ENCODE peak calls at places on chromosomes 4 and X, in seven cellular contexts. M is vagina, I is AG04450, V is nephron progenitor cell, Z is progenitor cell of endocrine pancreas, J is transverse colon, Y is WTC11. U is an unnamed sample.

GRCh38 chrX:12958461-12958860 is 16.4 kb upstream of the TMSB4X start:
- DNase-seq in M (no peak), I (no peak), J (no peak), V (no peak), Y (no peak), Z (no peak), U (no peak)

GRCh38 chr4:124631760-124632159 is 80.8 kb downstream of the ANKRD50 start:
- DNase-seq in Z (no peak), I (peak), J (peak), Y (no peak), M (no peak), V (no peak), U (no peak)

GRCh38 chr4:186190456-186191265 is 706 bp upstream of the CYP4V2 start:
- DNase-seq in V (peak), M (no peak), I (no peak), Z (peak), J (peak), Y (peak), U (peak)

GRCh38 chrX:123424546-123424945 is 240.5 kb downstream of the GRIA3 start:
- DNase-seq in V (no peak), Y (no peak), I (no peak), J (no peak), Z (no peak), M (no peak), U (no peak)

GRCh38 chr4:97153042-97153441 is 990.2 kb downstream of the STPG2 start:
- DNase-seq in J (no peak), I (no peak), Z (no peak), M (no peak), V (peak), Y (no peak), U (no peak)

GRCh38 chr4:4549534-4549933 is 7.7 kb upstream of the STX18 start:
- DNase-seq in Y (no peak), J (no peak), I (no peak), V (no peak), M (no peak), Z (no peak), U (no peak)

GRCh38 chrX:124392794-124393193 is 46.4 kb downstream of the SH2D1A start:
- DNase-seq in J (no peak), Y (no peak), Z (no peak), I (no peak), V (no peak), M (no peak), U (no peak)

GRCh38 chr4:72896515-72896914 is 173.0 kb downstream of the COX18 start:
- DNase-seq in V (no peak), I (peak), M (no peak), J (no peak), Z (no peak), Y (no peak), U (no peak)

GRCh38 chr4:94406668-94407437 is 44.9 kb upstream of the PDLIM5 start:
- DNase-seq in V (peak), I (peak), Y (peak), J (peak), Z (peak), M (no peak), U (peak)

GRCh38 chr4:149870008-149870407 is 54.4 kb upstream of the IQCM start:
- DNase-seq in Z (no peak), V (no peak), I (no peak), J (no peak), Y (no peak), M (no peak), U (no peak)

GRCh38 chr4:46839128-46839527 is 69.9 kb downstream of the COX7B2 start:
- DNase-seq in I (no peak), M (no peak), Y (no peak), J (no peak), V (no peak), Z (no peak), U (no peak)

GRCh38 chr4:87270144-87270543 is 49.7 kb upstream of the KLHL8 start:
- DNase-seq in M (no peak), J (no peak), Y (peak), V (no peak), I (peak), Z (no peak), U (no peak)

GRCh38 chrX:151088221-151088620 is 88.2 kb upstream of the GPR50 start:
- DNase-seq in M (no peak), I (no peak), Z (no peak), J (no peak), V (no peak), Y (no peak), U (no peak)

GRCh38 chr4:70722199-70722791 is 531 bp downstream of the RUFY3 start:
- DNase-seq in Z (no peak), J (no peak), I (no peak), M (no peak), V (no peak), Y (no peak), U (peak)

GRCh38 chrX:25721564-25721963 is 416.6 kb upstream of the MAGEB18 start:
- DNase-seq in V (no peak), Z (no peak), J (no peak), M (no peak), Y (no peak), I (no peak), U (no peak)

GRCh38 chr4:129092636-129093172 is 635 bp downstream of the SCLT1 start:
- DNase-seq in J (no peak), V (no peak), I (no peak), Z (no peak), Y (no peak), M (no peak), U (no peak)

GRCh38 chr4:150038335-150039076 is 39.7 kb upstream of the DCLK2 start:
- DNase-seq in Z (no peak), M (no peak), J (no peak), I (no peak), V (no peak), Y (no peak), U (no peak)

GRCh38 chr4:159444668-159445067 is 341.8 kb downstream of the RAPGEF2 start:
- DNase-seq in J (no peak), I (no peak), M (no peak), Y (no peak), V (no peak), Z (no peak), U (no peak)

GRCh38 chr4:25484243-25484721 is 107.2 kb downstream of the ANAPC4 start:
- DNase-seq in Z (no peak), I (no peak), J (no peak), V (no peak), Y (no peak), M (no peak), U (no peak)

GRCh38 chr4:182177166-182177565 is 66.0 kb upstream of the TENM3 start:
- DNase-seq in V (no peak), J (no peak), Y (no peak), Z (no peak), I (no peak), M (no peak), U (no peak)

GRCh38 chrX:153723351-153724251 is 586 bp downstream of the BCAP31 start:
- DNase-seq in Y (peak), Z (peak), V (peak), J (peak), M (no peak), I (no peak), U (peak)

GRCh38 chr4:165597581-165598480 is 219.0 kb downstream of the CPE start:
- DNase-seq in I (no peak), M (no peak), J (no peak), Y (no peak), Z (no peak), V (no peak), U (no peak)

GRCh38 chr4:2402053-2402452 is 16.4 kb downstream of the ZFYVE28 start:
- DNase-seq in Y (peak), M (no peak), J (peak), V (peak), I (no peak), Z (peak), U (peak)

GRCh38 chrX:71111141-71111843 is at the start of gene IL2RG:
- DNase-seq in I (no peak), V (no peak), M (no peak), Z (no peak), J (peak), Y (no peak), U (no peak)

GRCh38 chr4:109916003-109916399 is 3.3 kb downstream of the EGF start:
- DNase-seq in M (no peak), Y (no peak), V (no peak), Z (no peak), J (no peak), I (no peak), U (no peak)

GRCh38 chr4:109925396-109925795 is 12.7 kb downstream of the EGF start:
- DNase-seq in Z (no peak), J (no peak), I (no peak), V (no peak), Y (no peak), M (no peak), U (no peak)

GRCh38 chr4:109915385-109916002 is 2.8 kb downstream of the EGF start:
- DNase-seq in Y (no peak), I (no peak), V (no peak), Z (no peak), J (no peak), M (no peak), U (no peak)

DNA sequence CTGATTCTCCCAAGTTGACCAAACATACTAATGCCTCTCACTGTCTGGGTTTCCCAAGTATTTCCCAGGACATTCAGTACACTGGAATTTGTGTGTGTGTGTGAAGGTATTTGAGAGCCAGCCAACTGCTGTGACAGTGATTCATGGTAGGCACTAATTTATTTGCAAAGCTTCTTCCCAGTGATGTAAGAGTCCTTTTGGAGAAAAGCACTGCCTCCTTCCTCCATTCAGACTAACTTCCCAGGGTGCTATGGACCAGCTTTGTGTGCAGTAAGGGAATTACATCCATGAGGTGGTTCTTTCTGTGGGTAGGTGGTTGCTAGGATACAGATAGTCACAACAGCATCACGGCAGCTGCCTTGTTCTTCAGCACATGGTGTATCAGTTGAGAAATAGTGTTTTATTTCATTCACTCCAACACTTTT is 8.7 kb downstream of the EGF start:
- DNase-seq in I (no peak), Y (no peak), M (no peak), Z (no peak), J (no peak), V (no peak), U (no peak)
- TF ChIP-seq CTCF in I (no peak), Y (no peak), M (no peak), Z (no peak), J (no peak), V (no peak), U (no peak)

DNA sequence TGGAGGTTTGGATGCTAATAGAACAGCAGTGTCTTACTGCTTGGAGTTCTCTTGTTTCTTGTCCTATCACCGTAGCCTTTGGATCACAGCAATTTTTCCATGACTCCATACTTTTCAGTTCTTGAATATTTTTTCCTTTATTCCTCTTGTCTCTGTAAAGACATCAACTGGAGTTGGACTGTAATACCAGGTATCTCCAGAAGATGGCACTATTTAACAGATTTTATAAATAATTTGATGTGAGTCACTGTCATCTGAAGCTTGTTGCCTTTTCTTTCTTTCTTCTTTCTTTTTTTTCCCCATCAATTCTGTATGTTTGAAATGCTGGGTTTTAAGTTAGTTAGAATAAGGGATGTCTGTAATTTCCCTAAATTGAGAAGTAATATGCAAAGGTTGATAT is 24.1 kb downstream of the HPRT1 start:
- DNase-seq in J (no peak), I (no peak), M (no peak), V (no peak), Z (no peak), Y (no peak), U (no peak)
- TF ChIP-seq CTCF in J (peak), I (peak), M (peak), V (peak), Z (peak), Y (peak), U (peak)

DNA sequence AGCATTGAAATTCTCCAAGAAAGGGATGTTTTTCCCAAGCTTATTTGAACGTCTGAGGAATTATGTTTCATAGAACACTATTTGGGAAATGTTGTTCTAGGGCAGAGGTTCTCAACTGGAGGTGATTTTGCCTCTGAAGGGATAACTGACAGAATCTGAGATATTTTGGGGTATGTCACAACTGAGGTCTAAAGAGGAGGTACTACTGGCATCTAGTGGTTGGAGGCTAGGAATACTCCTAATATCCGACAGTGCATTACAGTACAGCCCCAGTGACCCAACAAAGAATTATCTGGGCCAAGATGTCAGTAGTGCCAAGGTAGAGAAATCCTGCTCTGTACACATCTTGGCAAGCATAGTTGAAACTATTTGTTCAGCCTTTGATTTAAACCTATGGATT is 6.4 kb downstream of the HSPA4L start:
- DNase-seq in V (no peak), I (no peak), M (no peak), Y (no peak), J (no peak), Z (no peak), U (no peak)
- TF ChIP-seq CTCF in V (peak), I (peak), M (no peak), Y (no peak), J (no peak), Z (peak), U (no peak)

GRCh38 chr4:108118505-108118904 is 50.2 kb downstream of the LEF1 start:
- DNase-seq in Z (no peak), J (no peak), Y (no peak), I (no peak), V (no peak), M (no peak), U (no peak)
- TF ChIP-seq CTCF in Z (no peak), J (no peak), Y (no peak), I (no peak), V (no peak), M (no peak), U (no peak)

U was measured in glutamatergic neuron.